ENCODE peak calls at places on chromosomes 11 and 22, in six cellular contexts. One of them, this sample, is unnamed.

GRCh38 chr11:2892215-2893020 is 6.8 kb upstream of the CDKN1C start:
- DNase-seq in heart left ventricle: peak; percentile 79
- DNase-seq in naive thymus-derived CD4-positive, alpha-beta T cell: peak; percentile 59
- DNase-seq in brain microvascular endothelial cell: no peak
- DNase-seq in left lung: peak; percentile 74
- DNase-seq in body of pancreas: no peak
- DNase-seq in this sample: peak; percentile 59

GRCh38 chr11:126253265-126253664 is 15.4 kb downstream of the SRPRA start:
- DNase-seq in heart left ventricle: no peak
- DNase-seq in left lung: no peak
- DNase-seq in brain microvascular endothelial cell: no peak
- DNase-seq in body of pancreas: no peak
- DNase-seq in naive thymus-derived CD4-positive, alpha-beta T cell: no peak
- DNase-seq in this sample: no peak

GRCh38 chr22:32847067-32847491 is 45.6 kb downstream of the TIMP3 start:
- DNase-seq in brain microvascular endothelial cell: no peak
- DNase-seq in body of pancreas: no peak
- DNase-seq in naive thymus-derived CD4-positive, alpha-beta T cell: no peak
- DNase-seq in heart left ventricle: no peak
- DNase-seq in left lung: no peak
- DNase-seq in this sample: no peak

GRCh38 chr22:20243545-20244249 is 24.4 kb downstream of the RTN4R start:
- DNase-seq in brain microvascular endothelial cell: peak; percentile 55
- DNase-seq in body of pancreas: peak; percentile 52
- DNase-seq in heart left ventricle: peak; percentile 84
- DNase-seq in naive thymus-derived CD4-positive, alpha-beta T cell: peak; percentile 49
- DNase-seq in left lung: peak; percentile 85
- DNase-seq in this sample: peak; percentile 65

GRCh38 chr11:105701098-105701497 is 91.2 kb downstream of the GRIA4 start:
- DNase-seq in brain microvascular endothelial cell: no peak
- DNase-seq in body of pancreas: no peak
- DNase-seq in naive thymus-derived CD4-positive, alpha-beta T cell: no peak
- DNase-seq in heart left ventricle: no peak
- DNase-seq in left lung: no peak
- DNase-seq in this sample: no peak

GRCh38 chr11:93939084-93939780 is 81.9 kb upstream of the HEPHL1 start:
- DNase-seq in naive thymus-derived CD4-positive, alpha-beta T cell: no peak
- DNase-seq in brain microvascular endothelial cell: no peak
- DNase-seq in heart left ventricle: no peak
- DNase-seq in left lung: no peak
- DNase-seq in body of pancreas: no peak
- DNase-seq in this sample: no peak

GRCh38 chr22:31753005-31753633 is 700 bp upstream of the DEPDC5 start:
- DNase-seq in naive thymus-derived CD4-positive, alpha-beta T cell: no peak
- DNase-seq in body of pancreas: peak; percentile 28
- DNase-seq in brain microvascular endothelial cell: no peak
- DNase-seq in heart left ventricle: peak; percentile 67
- DNase-seq in left lung: peak; percentile 56
- DNase-seq in this sample: no peak

GRCh38 chr22:45180280-45180679 is 16.6 kb downstream of the NUP50 start:
- DNase-seq in body of pancreas: no peak
- DNase-seq in naive thymus-derived CD4-positive, alpha-beta T cell: no peak
- DNase-seq in brain microvascular endothelial cell: no peak
- DNase-seq in heart left ventricle: no peak
- DNase-seq in left lung: no peak
- DNase-seq in this sample: no peak

GRCh38 chr11:133007020-133007584 is 525.2 kb downstream of the OPCML start:
- DNase-seq in heart left ventricle: no peak
- DNase-seq in body of pancreas: no peak
- DNase-seq in left lung: no peak
- DNase-seq in brain microvascular endothelial cell: no peak
- DNase-seq in naive thymus-derived CD4-positive, alpha-beta T cell: no peak
- DNase-seq in this sample: no peak

GRCh38 chr11:69645801-69646492 is 5.0 kb downstream of the CCND1 start:
- DNase-seq in heart left ventricle: no peak
- DNase-seq in brain microvascular endothelial cell: no peak
- DNase-seq in body of pancreas: peak; percentile 54
- DNase-seq in naive thymus-derived CD4-positive, alpha-beta T cell: no peak
- DNase-seq in left lung: no peak
- DNase-seq in this sample: no peak

GRCh38 chr11:69647761-69648497 is 7.0 kb downstream of the CCND1 start:
- DNase-seq in brain microvascular endothelial cell: no peak
- DNase-seq in naive thymus-derived CD4-positive, alpha-beta T cell: no peak
- DNase-seq in left lung: no peak
- DNase-seq in body of pancreas: no peak
- DNase-seq in heart left ventricle: peak; percentile 60
- DNase-seq in this sample: no peak

GRCh38 chr11:69648679-69649575 is 8.0 kb downstream of the CCND1 start:
- DNase-seq in naive thymus-derived CD4-positive, alpha-beta T cell: no peak
- DNase-seq in heart left ventricle: peak; percentile 55
- DNase-seq in body of pancreas: no peak
- DNase-seq in brain microvascular endothelial cell: no peak
- DNase-seq in left lung: no peak
- DNase-seq in this sample: no peak

GRCh38 chr11:69646493-69647201 is 5.7 kb downstream of the CCND1 start:
- DNase-seq in brain microvascular endothelial cell: no peak
- DNase-seq in naive thymus-derived CD4-positive, alpha-beta T cell: no peak
- DNase-seq in left lung: no peak
- DNase-seq in heart left ventricle: peak; percentile 49
- DNase-seq in body of pancreas: no peak
- DNase-seq in this sample: no peak

DNA sequence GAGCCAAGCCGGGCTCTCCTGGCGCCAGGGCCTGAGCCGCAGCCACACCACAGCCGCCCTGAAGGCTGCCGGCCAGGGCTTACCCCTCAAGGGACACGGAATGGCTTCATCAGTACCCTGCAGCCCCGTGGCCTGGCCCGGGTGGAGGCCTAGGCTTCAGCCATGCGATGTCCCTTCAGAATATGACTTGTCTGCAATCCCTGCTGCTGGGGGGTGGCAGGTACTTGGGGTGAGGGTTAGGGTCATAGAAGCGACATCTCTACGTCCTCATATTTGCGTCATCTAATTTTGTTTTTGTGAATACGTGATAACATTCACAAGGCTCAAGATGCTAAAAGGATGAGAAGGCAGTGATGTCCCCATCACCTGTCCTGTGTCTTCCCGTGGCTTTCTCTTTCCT is 6.4 kb downstream of the CCND1 start:
- DNase-seq in naive thymus-derived CD4-positive, alpha-beta T cell: no peak
- DNase-seq in brain microvascular endothelial cell: no peak
- DNase-seq in left lung: no peak
- DNase-seq in heart left ventricle: peak; percentile 51
- DNase-seq in body of pancreas: no peak
- DNase-seq in this sample: no peak
- H3K36me3 ChIP-seq in naive thymus-derived CD4-positive, alpha-beta T cell: no peaks in the 10 kb centered on the region
- H3K36me3 ChIP-seq in brain microvascular endothelial cell: peaks cover 91% of the 10 kb centered on the region
- H3K36me3 ChIP-seq in left lung: no peaks in the 10 kb centered on the region
- H3K36me3 ChIP-seq in heart left ventricle: peaks cover 20% of the 10 kb centered on the region
- H3K36me3 ChIP-seq in body of pancreas: no peaks in the 10 kb centered on the region
- H3K36me3 ChIP-seq in this sample: no peaks in the 10 kb centered on the region

DNA sequence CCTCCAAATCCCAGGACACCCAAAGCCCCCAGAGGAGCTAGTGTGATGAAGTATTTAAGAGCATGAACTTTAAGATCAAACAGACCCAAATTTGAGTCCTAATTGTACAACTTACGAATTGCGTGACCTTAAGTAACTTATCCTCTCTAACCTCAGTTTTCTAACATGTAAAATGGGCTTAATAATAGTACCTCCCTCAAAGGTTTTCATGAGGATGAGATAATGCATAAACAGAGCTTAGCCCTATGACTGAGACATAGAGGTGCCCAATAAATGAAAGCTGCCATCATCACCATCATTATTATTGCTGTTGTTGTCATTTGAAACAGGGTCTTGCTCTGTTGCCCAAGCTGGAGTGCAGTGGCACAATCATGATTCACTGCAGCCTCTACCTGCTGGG is 9.2 kb downstream of the SCN2B start:
- DNase-seq in heart left ventricle: no peak
- DNase-seq in left lung: no peak
- DNase-seq in naive thymus-derived CD4-positive, alpha-beta T cell: no peak
- DNase-seq in brain microvascular endothelial cell: no peak
- DNase-seq in body of pancreas: no peak
- DNase-seq in this sample: no peak
- H3K27ac ChIP-seq in heart left ventricle: no peak overlapping the region
- H3K27ac ChIP-seq in left lung: no peak overlapping the region
- H3K27ac ChIP-seq in naive thymus-derived CD4-positive, alpha-beta T cell: no peak overlapping the region
- H3K27ac ChIP-seq in brain microvascular endothelial cell: no peak overlapping the region
- H3K27ac ChIP-seq in body of pancreas: no peak overlapping the region
- H3K27ac ChIP-seq in this sample: no peak overlapping the region

DNA sequence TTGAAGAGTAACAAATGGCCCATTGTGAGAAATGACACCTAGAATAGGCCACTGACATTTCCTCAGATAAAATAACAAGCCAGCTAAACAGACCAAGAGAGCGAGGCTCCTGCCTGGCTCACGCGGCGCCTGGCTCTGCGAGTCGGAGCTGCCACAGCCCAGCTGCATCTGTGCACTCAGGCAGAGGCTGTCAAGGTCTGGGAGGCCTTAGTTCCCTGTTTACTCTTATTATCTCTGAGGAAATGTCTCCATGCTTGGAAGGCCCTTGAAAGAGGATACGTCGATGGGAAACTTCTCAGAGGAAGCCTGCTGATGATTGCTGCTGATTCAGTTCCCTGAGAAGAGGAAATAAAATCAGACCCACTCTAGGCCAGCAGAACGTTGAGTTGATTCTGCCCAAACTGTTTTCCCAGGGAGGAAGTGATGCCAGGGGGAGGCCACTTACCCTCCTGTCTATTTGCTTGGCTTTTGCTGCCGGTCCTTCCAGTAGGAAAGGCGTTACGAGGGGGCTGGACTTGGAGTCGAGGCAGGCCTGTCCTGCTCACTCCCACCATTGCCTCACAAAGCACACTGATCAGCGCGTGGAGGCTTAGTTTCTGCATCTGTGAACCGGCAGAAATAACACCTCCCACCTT is 208.8 kb downstream of the TBC1D22A start:
- DNase-seq in heart left ventricle: peak; percentile 69
- DNase-seq in brain microvascular endothelial cell: peak; percentile 37
- DNase-seq in naive thymus-derived CD4-positive, alpha-beta T cell: no peak
- DNase-seq in left lung: no peak
- DNase-seq in body of pancreas: peak; percentile 70
- DNase-seq in this sample: no peak
- H3K4me3 ChIP-seq in heart left ventricle: no peak overlapping the region
- H3K4me3 ChIP-seq in brain microvascular endothelial cell: no peak overlapping the region
- H3K4me3 ChIP-seq in naive thymus-derived CD4-positive, alpha-beta T cell: no peak overlapping the region
- H3K4me3 ChIP-seq in left lung: no peak overlapping the region
- H3K4me3 ChIP-seq in body of pancreas: no peak overlapping the region
- H3K4me3 ChIP-seq in this sample: no peak overlapping the region

DNA sequence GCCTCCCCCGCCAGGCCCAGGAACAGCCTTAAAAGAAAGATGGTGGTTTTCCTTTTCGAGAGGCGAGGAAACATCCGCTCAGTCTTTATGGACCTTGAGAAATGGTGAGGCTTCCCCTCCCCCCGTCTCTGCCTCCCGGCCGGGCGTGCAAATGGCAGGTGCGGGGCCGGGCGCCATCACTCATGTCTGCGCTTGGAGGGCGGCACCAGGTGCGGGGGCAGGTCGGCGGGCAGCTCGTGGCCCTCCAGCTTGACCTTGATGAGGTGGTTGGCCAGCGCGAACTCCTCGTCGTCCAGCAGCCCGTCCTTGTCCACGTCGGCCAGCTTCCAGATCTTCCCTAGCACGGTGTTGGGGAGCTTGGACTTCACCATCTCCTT is 9.7 kb upstream of the CDC42BPG start:
- DNase-seq in naive thymus-derived CD4-positive, alpha-beta T cell: no peak
- DNase-seq in brain microvascular endothelial cell: no peak
- DNase-seq in body of pancreas: no peak
- DNase-seq in heart left ventricle: no peak
- DNase-seq in left lung: no peak
- DNase-seq in this sample: no peak
- H3K36me3 ChIP-seq in naive thymus-derived CD4-positive, alpha-beta T cell: peaks cover 13% of the 10 kb centered on the region
- H3K36me3 ChIP-seq in brain microvascular endothelial cell: peaks cover 33% of the 10 kb centered on the region
- H3K36me3 ChIP-seq in body of pancreas: no peaks in the 10 kb centered on the region
- H3K36me3 ChIP-seq in heart left ventricle: no peaks in the 10 kb centered on the region
- H3K36me3 ChIP-seq in left lung: no peaks in the 10 kb centered on the region
- H3K36me3 ChIP-seq in this sample: peaks cover 41% of the 10 kb centered on the region

GRCh38 chr22:35324762-35325161 is 25.1 kb downstream of the TOM1 start:
- DNase-seq in heart left ventricle: no peak
- DNase-seq in naive thymus-derived CD4-positive, alpha-beta T cell: no peak
- DNase-seq in body of pancreas: no peak
- DNase-seq in left lung: no peak
- DNase-seq in brain microvascular endothelial cell: no peak
- DNase-seq in this sample: no peak

GRCh38 chr22:35324067-35324466 is 24.4 kb downstream of the TOM1 start:
- DNase-seq in left lung: no peak
- DNase-seq in naive thymus-derived CD4-positive, alpha-beta T cell: no peak
- DNase-seq in body of pancreas: no peak
- DNase-seq in brain microvascular endothelial cell: no peak
- DNase-seq in heart left ventricle: no peak
- DNase-seq in this sample: no peak

GRCh38 chr22:35326854-35327562 is 27.3 kb downstream of the TOM1 start:
- DNase-seq in naive thymus-derived CD4-positive, alpha-beta T cell: no peak
- DNase-seq in body of pancreas: no peak
- DNase-seq in brain microvascular endothelial cell: no peak
- DNase-seq in left lung: no peak
- DNase-seq in heart left ventricle: no peak
- DNase-seq in this sample: no peak

GRCh38 chr22:35323305-35323704 is 23.6 kb downstream of the TOM1 start:
- DNase-seq in brain microvascular endothelial cell: no peak
- DNase-seq in heart left ventricle: no peak
- DNase-seq in naive thymus-derived CD4-positive, alpha-beta T cell: no peak
- DNase-seq in left lung: no peak
- DNase-seq in body of pancreas: no peak
- DNase-seq in this sample: no peak

GRCh38 chr22:35325209-35325608 is 25.5 kb downstream of the TOM1 start:
- DNase-seq in naive thymus-derived CD4-positive, alpha-beta T cell: no peak
- DNase-seq in brain microvascular endothelial cell: no peak
- DNase-seq in body of pancreas: no peak
- DNase-seq in heart left ventricle: no peak
- DNase-seq in left lung: no peak
- DNase-seq in this sample: no peak
- H3K27ac ChIP-seq in naive thymus-derived CD4-positive, alpha-beta T cell: no peak overlapping the region
- H3K27ac ChIP-seq in brain microvascular endothelial cell: no peak overlapping the region
- H3K27ac ChIP-seq in body of pancreas: no peak overlapping the region
- H3K27ac ChIP-seq in heart left ventricle: no peak overlapping the region
- H3K27ac ChIP-seq in left lung: no peak overlapping the region
- H3K27ac ChIP-seq in this sample: no peak overlapping the region